ENCODE peak calls at places on chromosome 7, in five cellular contexts. A is PC-3, P is T1000, R is H7, W is heart left ventricle. X is an unnamed sample.
A peak's percentile ranks its signal among the peaks of the same experiment; 100 is the strongest.

GRCh38 chr7:897771-898376 is 21.5 kb downstream of the GET4 start:
- DNase-seq in A (no peak), P (no peak), R (no peak), W (peak; percentile 71), X (no peak)

GRCh38 chr7:5445991-5446594 is 22.5 kb upstream of the TNRC18 start:
- DNase-seq in A (no peak), P (no peak), R (peak; percentile 63), W (no peak), X (no peak)

GRCh38 chr7:131189488-131189887 is 138.2 kb upstream of the MKLN1 start:
- DNase-seq in A (no peak), P (no peak), R (no peak), W (no peak), X (no peak)

GRCh38 chr7:34282271-34282670 is 375.7 kb upstream of the NPSR1 start:
- DNase-seq in A (no peak), P (no peak), R (no peak), W (no peak), X (no peak)

GRCh38 chr7:83166-83840 is 109.1 kb upstream of the FAM20C start:
- DNase-seq in A (no peak), P (no peak), R (peak; percentile 51), W (no peak), X (peak; percentile 41)

GRCh38 chr7:132333301-132333700 is 243.0 kb downstream of the PLXNA4 start:
- DNase-seq in A (peak; percentile 26), P (no peak), R (no peak), W (peak; percentile 55), X (no peak)

GRCh38 chr7:140607441-140607989 is 33.1 kb downstream of the DENND2A start:
- DNase-seq in A (peak; percentile 80), P (peak; percentile 22), R (no peak), W (peak; percentile 88), X (peak; percentile 81)

GRCh38 chr7:1883031-1883761 is 213.1 kb downstream of the ELFN1 start:
- DNase-seq in A (peak; percentile 88), P (peak; percentile 92), R (no peak), W (no peak), X (no peak)